ENCODE peak calls at places on chromosomes 4 and X, in four cellular contexts. B is renal cortical epithelial cell, O is AG09309, N is activated B cell treated with CpG ODN at 0.5 μM for 24 hours. X is an unnamed sample.

GRCh38 chrX:24876782-24877315 is 138.9 kb downstream of the ARX start:
- DNase-seq in N (no peak), B (no peak), O (no peak), X (no peak)

GRCh38 chrX:152206426-152206825 is 68.0 kb upstream of the MAGEA10 start:
- DNase-seq in B (no peak), N (no peak), O (no peak), X (no peak)

GRCh38 chr4:86043755-86044592 is 315.9 kb downstream of the MAPK10 start:
- DNase-seq in O (no peak), B (peak), N (no peak), X (no peak)

GRCh38 chr4:123666486-123666885 is 269.9 kb downstream of the SPRY1 start:
- DNase-seq in B (no peak), O (no peak), N (no peak), X (no peak)

GRCh38 chrX:81304545-81304944 is 102.6 kb downstream of the SH3BGRL start:
- DNase-seq in N (no peak), B (no peak), O (no peak), X (no peak)

GRCh38 chr4:124903995-124904722 is 191.6 kb upstream of the ANKRD50 start:
- DNase-seq in O (no peak), B (peak), N (no peak), X (peak)

GRCh38 chrX:98459669-98460068 is 1576.0 kb downstream of the RPA4 start:
- DNase-seq in B (no peak), O (no peak), N (no peak), X (no peak)

GRCh38 chrX:151505796-151506195 is 57.7 kb upstream of the PASD1 start:
- DNase-seq in B (no peak), O (no peak), N (no peak), X (no peak)

GRCh38 chrX:71158603-71159002 is 14.0 kb downstream of the NLGN3 start:
- DNase-seq in B (no peak), O (no peak), N (no peak), X (no peak)

GRCh38 chr4:123546661-123547060 is 150.1 kb downstream of the SPRY1 start:
- DNase-seq in B (no peak), N (no peak), O (no peak), X (no peak)

GRCh38 chr4:181427076-181427475 is 816.1 kb upstream of the TENM3 start:
- DNase-seq in N (no peak), O (no peak), B (no peak), X (no peak)

GRCh38 chr4:185840201-185840600 is 28.2 kb upstream of the SORBS2 start:
- DNase-seq in N (no peak), B (no peak), O (no peak), X (no peak)

GRCh38 chr4:133147365-133147821 is 1.7 kb upstream of the PCDH10 start:
- DNase-seq in B (no peak), O (no peak), N (no peak), X (no peak)

GRCh38 chrX:115017455-115017854 is at the start of gene IL13RA2:
- DNase-seq in B (no peak), N (no peak), O (no peak), X (no peak)

GRCh38 chrX:65407157-65407626 is 127.4 kb downstream of the LAS1L start:
- DNase-seq in O (no peak), N (no peak), B (no peak), X (no peak)